ENCODE peak calls at places on chromosomes 5 and 9, in four cellular contexts. P is A549, S is tibial nerve, L is IMR-90. Q is an unnamed sample.

GRCh38 chr9:112348257-112348992 is 15.0 kb upstream of the PTBP3 start:
- DNase-seq in P (peak; percentile 95), S (peak; percentile 63), L (peak; percentile 35), Q (peak; percentile 46)

GRCh38 chr9:74499111-74499601 is 2.0 kb downstream of the RORB start:
- DNase-seq in P (no peak), S (no peak), L (no peak), Q (no peak)

GRCh38 chr9:133818444-133818843 is 80.3 kb upstream of the SARDH start:
- DNase-seq in P (peak; percentile 12), S (no peak), L (peak; percentile 39), Q (no peak)

GRCh38 chr9:133456409-133456808 is 3.4 kb upstream of the CACFD1 start:
- DNase-seq in P (peak; percentile 44), S (no peak), L (no peak), Q (no peak)

GRCh38 chr9:102867488-102867887 is 127.6 kb upstream of the CYLC2 start:
- DNase-seq in P (peak; percentile 17), S (no peak), L (no peak), Q (no peak)

GRCh38 chr9:127216888-127217217 is 47.7 kb upstream of the GARNL3 start:
- DNase-seq in P (no peak), S (no peak), L (no peak), Q (no peak)

GRCh38 chr5:66818935-66819328 is 222.7 kb downstream of the MAST4 start:
- DNase-seq in P (no peak), S (no peak), L (no peak), Q (no peak)

GRCh38 chr5:1536298-1537165 is 12.8 kb upstream of the LPCAT1 start:
- DNase-seq in P (no peak), S (peak; percentile 22), L (peak; percentile 20), Q (no peak)

GRCh38 chr9:125066839-125067619 is 76.3 kb downstream of the SCAI start:
- DNase-seq in P (no peak), S (peak; percentile 12), L (peak; percentile 47), Q (peak; percentile 14)

GRCh38 chr9:113331780-113332179 is 8.3 kb downstream of the WDR31 start:
- DNase-seq in P (no peak), S (no peak), L (no peak), Q (no peak)

GRCh38 chr5:73311291-73312110 is 137.1 kb downstream of the FOXD1 start:
- DNase-seq in P (peak; percentile 23), S (no peak), L (peak; percentile 92), Q (no peak)

GRCh38 chr5:177431317-177432142 is 5.1 kb downstream of the GRK6 start:
- DNase-seq in P (no peak), S (no peak), L (no peak), Q (no peak)

GRCh38 chr5:72121753-72122445 is 14.6 kb downstream of the MAP1B start:
- DNase-seq in P (no peak), S (no peak), L (no peak), Q (no peak)

GRCh38 chr9:100573655-100574260 is 4.1 kb upstream of the CAVIN4 start:
- DNase-seq in P (no peak), S (no peak), L (peak; percentile 15), Q (no peak)

GRCh38 chr5:81850494-81850893 is 99.6 kb upstream of the SSBP2 start:
- DNase-seq in P (no peak), S (no peak), L (peak; percentile 43), Q (no peak)

GRCh38 chr5:1509346-1510085 is 14.2 kb downstream of the LPCAT1 start:
- DNase-seq in P (no peak), S (no peak), L (no peak), Q (no peak)

GRCh38 chr9:75185585-75186170 is 97.4 kb downstream of the OSTF1 start:
- DNase-seq in P (peak; percentile 59), S (no peak), L (no peak), Q (peak; percentile 13)

GRCh38 chr9:111003182-111003581 is 35.1 kb downstream of the LPAR1 start:
- DNase-seq in P (no peak), S (no peak), L (no peak), Q (no peak)

GRCh38 chr9:128136816-128137793 is 9.6 kb upstream of the PTGES2 start:
- DNase-seq in P (no peak), S (no peak), L (peak; percentile 87), Q (no peak)

GRCh38 chr9:123568691-123569342 is 212.8 kb downstream of the CRB2 start:
- DNase-seq in P (no peak), S (no peak), L (peak; percentile 50), Q (peak; percentile 37)

GRCh38 chr5:56108212-56108611 is 113.4 kb upstream of the IL6ST start:
- DNase-seq in P (no peak), S (no peak), L (no peak), Q (no peak)

GRCh38 chr9:107819772-107820171 is 330.2 kb upstream of the KLF4 start:
- DNase-seq in P (no peak), S (no peak), L (no peak), Q (peak; percentile 7)

GRCh38 chr5:133220851-133221674 is 169.2 kb downstream of the HSPA4 start:
- DNase-seq in P (peak; percentile 32), S (no peak), L (peak; percentile 64), Q (no peak)

GRCh38 chr5:565782-566445 is 41.7 kb upstream of the SLC9A3 start:
- DNase-seq in P (no peak), S (no peak), L (peak; percentile 41), Q (no peak)

GRCh38 chr5:94900006-94900505 is 281.6 kb downstream of the SLF1 start:
- DNase-seq in P (no peak), S (no peak), L (no peak), Q (no peak)

GRCh38 chr5:41903892-41904799 is at the start of gene RIMOC1:
- DNase-seq in P (peak; percentile 99), S (peak; percentile 95), L (peak; percentile 100), Q (peak; percentile 99)
- TF ChIP-seq POLR2A in P (peak; percentile 83), S (peak; percentile 90), L (peak; percentile 97), Q (peak; percentile 71)

GRCh38 chr5:113487779-113488644 is at the start of gene MCC:
- DNase-seq in P (peak; percentile 71), S (peak; percentile 67), L (peak; percentile 93), Q (peak; percentile 84)

GRCh38 chr5:113491022-113491421 is 2.8 kb upstream of the MCC start:
- DNase-seq in P (no peak), S (no peak), L (no peak), Q (no peak)

GRCh38 chr5:113490317-113490716 is 2.1 kb upstream of the MCC start:
- DNase-seq in P (no peak), S (no peak), L (no peak), Q (no peak)

GRCh38 chr5:113488645-113489184 is 462 bp upstream of the MCC start:
- DNase-seq in P (peak; percentile 6), S (no peak), L (peak; percentile 4), Q (no peak)

DNA sequence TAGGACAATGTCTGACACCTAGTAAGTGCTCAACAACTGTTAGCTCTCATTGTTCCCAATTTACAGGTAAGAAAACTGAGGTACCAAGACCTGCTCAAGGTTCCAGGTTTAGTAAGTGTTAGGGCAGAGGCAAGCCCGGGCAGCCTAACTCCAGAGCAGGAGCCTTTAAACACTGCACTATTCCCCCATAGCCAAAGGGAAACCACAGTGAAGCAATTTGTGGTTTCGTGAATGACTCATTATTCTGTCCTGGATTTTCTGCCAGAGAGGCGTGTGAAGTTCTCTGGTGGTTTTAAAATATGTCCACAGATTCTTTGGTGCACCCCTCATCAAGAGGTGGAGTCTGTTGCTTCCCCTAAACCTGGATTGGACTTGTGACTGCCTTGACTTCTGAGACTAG is 1.0 kb upstream of the MCC start:
- DNase-seq in P (peak; percentile 20), S (peak; percentile 76), L (peak; percentile 99), Q (peak; percentile 71)
- H3K4me3 ChIP-seq in P (no peak overlapping the region), S (no peak overlapping the region), L (no peak overlapping the region), Q (no peak overlapping the region)

DNA sequence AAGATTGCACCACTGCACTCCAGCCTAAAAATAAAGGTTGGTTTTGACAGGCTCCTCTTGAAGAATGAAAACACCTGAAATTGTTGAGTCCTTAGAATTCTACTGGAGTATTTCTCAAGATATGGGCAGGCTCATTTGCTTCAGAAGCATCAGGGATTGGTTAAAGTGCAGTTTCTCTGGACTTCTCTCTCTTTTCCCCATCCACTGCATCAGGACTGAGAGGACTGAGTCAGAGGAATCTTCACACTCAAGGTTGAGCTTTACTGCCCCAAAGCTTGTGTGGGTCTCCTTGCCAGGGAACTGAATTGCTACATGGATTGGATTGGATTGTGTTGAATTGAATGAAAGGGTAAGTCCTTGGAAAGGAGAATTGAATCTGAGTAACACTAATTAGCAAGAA is 7.5 kb upstream of the CCDC69 start:
- DNase-seq in P (no peak), S (no peak), L (no peak), Q (no peak)
- TF ChIP-seq CTCF in P (no peak), S (no peak), L (no peak), Q (no peak)

DNA sequence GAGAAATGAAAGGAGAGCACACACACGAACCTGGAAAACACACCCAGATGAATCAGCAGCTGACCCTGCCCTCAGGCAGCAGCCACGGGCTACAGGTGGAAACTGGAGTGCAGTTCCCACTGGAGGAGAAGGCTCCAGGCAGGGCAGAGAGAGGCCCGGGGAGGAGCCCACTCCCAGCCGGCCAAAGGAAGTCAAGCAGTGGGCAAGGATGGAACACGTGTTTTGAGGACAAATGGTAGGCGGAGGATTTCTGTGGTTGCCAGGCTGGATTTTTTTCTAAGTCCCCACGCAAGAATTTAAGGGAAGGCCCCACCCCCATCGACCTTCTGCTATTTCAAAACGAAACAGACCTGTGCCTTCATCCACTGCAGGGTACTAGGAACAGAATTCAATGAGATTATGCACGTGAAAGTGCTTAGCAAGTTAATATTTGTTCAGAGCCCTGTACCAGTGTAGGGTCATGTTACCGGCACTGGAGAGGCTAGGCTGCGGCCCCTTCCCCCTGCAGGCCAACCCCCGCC is 6.8 kb downstream of the EPB41L4B start:
- DNase-seq in P (no peak), S (no peak), L (no peak), Q (no peak)
- TF ChIP-seq POLR2A in P (no peak), S (no peak), L (no peak), Q (no peak)

GRCh38 chr5:149732500-149733128 is 2.5 kb downstream of the PPARGC1B start:
- DNase-seq in P (no peak), S (no peak), L (no peak), Q (peak; percentile 25)
- H3K4me3 ChIP-seq in P (no peak overlapping the region), S (peak overlapping the region; percentile 70), L (no peak overlapping the region), Q (peak overlapping the region; percentile 60)

DNA sequence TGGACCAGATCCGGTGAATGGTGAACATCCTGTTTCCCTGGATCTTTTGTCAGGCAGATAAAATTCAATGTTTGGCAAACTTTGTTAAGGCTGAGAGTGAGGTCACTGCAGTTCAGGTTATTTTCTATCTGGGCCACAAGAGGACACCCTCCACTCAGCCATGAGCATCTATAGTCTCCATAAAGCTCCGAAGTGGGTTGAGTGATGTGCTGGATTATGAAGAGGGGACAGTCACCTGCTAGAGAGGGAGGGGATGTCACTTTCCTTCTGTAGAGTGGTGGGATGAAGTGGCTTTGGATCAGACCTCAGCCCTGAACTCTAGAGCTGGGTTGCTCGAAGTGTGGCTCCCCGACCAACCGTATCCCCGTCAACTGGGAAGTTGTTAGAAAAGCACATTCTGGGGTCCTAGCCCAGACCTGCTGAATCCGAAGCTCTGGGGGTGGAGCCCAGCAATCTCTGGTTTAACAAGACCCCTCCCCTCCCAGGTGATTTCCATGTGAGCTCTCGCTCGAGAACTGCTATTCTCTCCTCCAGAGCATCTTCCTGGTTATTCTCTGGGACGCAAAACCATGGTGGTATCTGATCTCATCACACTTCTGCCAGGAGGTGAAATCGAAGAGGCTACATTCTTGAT is 31.8 kb upstream of the FGF1 start:
- DNase-seq in P (peak; percentile 70), S (peak; percentile 51), L (peak; percentile 72), Q (peak; percentile 21)
- TF ChIP-seq CTCF in P (peak; percentile 84), S (peak; percentile 73), L (peak; percentile 93), Q (peak; percentile 46)